ENCODE peak calls at places on chromosomes 2 and 18, in seven cellular contexts. T is A549, S is neural progenitor cell, F is upper lobe of right lung, V is astrocyte, N is GM23248, W is SJSA1. D is an unnamed sample. For H3K4me1, the result is how much of the 10 kb centered on the place peaks cover.

GRCh38 chr2:203126971-203127370 is 111.8 kb upstream of the CYP20A1 start:
- DNase-seq in W (no peak), V (peak), F (no peak), T (no peak), N (peak), S (no peak), D (no peak)

GRCh38 chr2:144501118-144501517 is 18.8 kb downstream of the ZEB2 start:
- DNase-seq in F (no peak), T (no peak), W (peak), N (peak), V (no peak), S (no peak), D (no peak)

GRCh38 chr2:2933421-2933820 is 444.2 kb downstream of the EIPR1 start:
- DNase-seq in S (peak), F (no peak), V (no peak), N (no peak), W (no peak), T (no peak), D (no peak)

GRCh38 chr18:74457743-74458465 is 796 bp upstream of the DIPK1C start:
- DNase-seq in T (no peak), S (peak), F (no peak), V (no peak), W (no peak), N (no peak), D (no peak)

GRCh38 chr2:69683170-69683971 is 39.8 kb upstream of the AAK1 start:
- DNase-seq in N (peak), S (no peak), F (no peak), T (peak), W (peak), V (peak), D (no peak)

GRCh38 chr18:2302628-2303516 is 268.4 kb downstream of the METTL4 start:
- DNase-seq in S (no peak), F (no peak), W (peak), T (peak), N (peak), V (peak), D (no peak)

GRCh38 chr2:162301151-162301804 is 17.2 kb downstream of the IFIH1 start:
- DNase-seq in S (peak), T (peak), V (peak), N (peak), W (peak), F (no peak), D (peak)

GRCh38 chr2:179744341-179744740 is 117.1 kb downstream of the ZNF385B start:
- DNase-seq in W (no peak), N (no peak), V (no peak), S (no peak), T (no peak), F (no peak), D (no peak)

GRCh38 chr2:106876699-106877098 is 9.3 kb downstream of the ST6GAL2 start:
- DNase-seq in T (no peak), F (no peak), N (no peak), V (no peak), S (no peak), W (no peak), D (no peak)

GRCh38 chr2:37775908-37776250 is 104.4 kb upstream of the CDC42EP3 start:
- DNase-seq in V (peak), N (peak), S (no peak), T (no peak), W (peak), F (no peak), D (no peak)

GRCh38 chr2:86815616-86816015 is 24.9 kb upstream of the CD8A start:
- DNase-seq in W (no peak), S (no peak), T (no peak), V (no peak), F (no peak), N (no peak), D (peak)

GRCh38 chr2:8244634-8245033 is 437.2 kb upstream of the ID2 start:
- DNase-seq in T (no peak), S (no peak), W (no peak), V (no peak), F (peak), N (no peak), D (no peak)

GRCh38 chr2:189267925-189268579 is 88.5 kb upstream of the COL5A2 start:
- DNase-seq in W (peak), T (no peak), N (peak), S (no peak), V (peak), F (no peak), D (no peak)

GRCh38 chr2:42304059-42304713 is 56.8 kb downstream of the COX7A2L start:
- DNase-seq in V (no peak), W (no peak), S (no peak), T (no peak), F (no peak), N (no peak), D (no peak)

GRCh38 chr2:54899576-54900200 is 150.6 kb downstream of the RTN4 start:
- DNase-seq in N (peak), V (peak), S (peak), T (peak), F (no peak), W (peak), D (peak)

GRCh38 chr2:72027426-72028161 is 120.1 kb downstream of the CYP26B1 start:
- DNase-seq in F (peak), S (no peak), V (peak), N (peak), W (no peak), T (no peak), D (no peak)

GRCh38 chr2:121469361-121469760 is 61.3 kb upstream of the RNU4ATAC start:
- DNase-seq in F (no peak), W (no peak), S (no peak), N (no peak), V (no peak), T (no peak), D (peak)

GRCh38 chr2:134460583-134460998 is 206.7 kb downstream of the MGAT5 start:
- DNase-seq in V (peak), W (no peak), N (peak), F (peak), S (peak), T (peak), D (peak)

GRCh38 chr18:41326311-41326710 is 628.7 kb upstream of the PIK3C3 start:
- DNase-seq in V (peak), N (no peak), S (no peak), F (no peak), T (no peak), W (no peak), D (no peak)

GRCh38 chr18:41829648-41830516 is 125.2 kb upstream of the PIK3C3 start:
- DNase-seq in F (no peak), S (no peak), W (no peak), V (no peak), T (no peak), N (no peak), D (no peak)

GRCh38 chr18:31040982-31041345 is 1.6 kb downstream of the DSC3 start:
- DNase-seq in V (no peak), W (no peak), F (no peak), T (no peak), S (peak), N (no peak), D (peak)

DNA sequence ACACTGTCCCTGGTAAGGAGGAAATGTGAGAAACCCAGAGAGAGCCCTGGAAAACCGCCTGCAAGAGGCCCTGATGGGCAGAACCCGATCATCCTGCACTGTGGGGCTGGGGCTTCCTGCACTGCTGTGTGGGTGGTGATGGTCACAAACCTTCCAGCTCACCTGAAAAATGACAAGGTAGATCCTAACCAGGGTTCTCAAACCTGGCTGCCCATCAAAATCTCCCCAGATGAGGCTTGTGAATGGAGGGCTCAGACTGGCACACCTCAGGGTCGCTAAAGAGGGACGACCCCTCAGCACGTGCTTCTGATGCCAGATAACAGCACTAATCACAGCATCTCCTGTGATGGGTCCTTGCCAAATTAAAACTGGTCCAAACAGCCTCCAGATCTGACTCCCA is 74.7 kb downstream of the GYPC start:
- DNase-seq in W (no peak), T (no peak), N (no peak), F (no peak), V (no peak), S (no peak), D (no peak)
- H3K4me1 ChIP-seq in W (under half), T (under half), N (under half), F (under half), V (under half), S (under half), D (under half)

GRCh38 chr18:22170421-22171262 is 1.3 kb downstream of the GATA6 start:
- DNase-seq in S (peak), W (peak), V (peak), N (peak), T (peak), F (peak), D (peak)

GRCh38 chr18:22171263-22171838 is 2.0 kb downstream of the GATA6 start:
- DNase-seq in N (peak), S (peak), T (no peak), F (peak), W (no peak), V (no peak), D (no peak)

GRCh38 chr18:22169011-22169888 is at the start of gene GATA6:
- DNase-seq in W (peak), S (peak), T (peak), N (peak), V (peak), F (peak), D (peak)

GRCh38 chr18:22168360-22168921 is 948 bp upstream of the GATA6 start:
- DNase-seq in V (no peak), N (no peak), F (no peak), S (peak), T (peak), W (peak), D (peak)

DNA sequence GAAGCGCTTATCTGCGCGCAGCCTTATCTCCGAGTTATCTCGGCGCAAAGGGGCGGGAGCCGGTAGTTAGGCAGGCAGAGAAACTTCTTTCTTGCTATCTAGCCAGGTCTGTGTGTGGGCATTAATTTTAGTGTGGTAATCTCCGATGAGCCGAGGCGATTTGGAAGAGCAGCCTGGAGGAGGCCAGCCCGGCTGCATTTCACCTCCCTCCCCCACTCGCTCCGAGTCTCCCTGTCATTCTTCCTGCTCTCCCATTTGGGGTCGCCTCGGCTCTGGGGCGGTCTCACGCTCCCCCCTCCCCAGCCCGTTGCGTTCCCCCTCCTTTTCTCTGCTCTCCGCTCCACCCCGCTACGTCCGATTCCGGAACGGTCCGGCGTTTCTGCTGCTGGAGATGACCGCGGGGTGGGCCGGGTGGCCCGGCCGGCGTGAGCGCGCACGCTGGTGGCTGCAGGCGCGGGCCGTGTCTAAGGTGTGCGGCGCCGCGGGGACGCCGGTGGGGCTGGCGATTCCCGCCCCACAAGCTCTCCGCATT is 566 bp downstream of the GATA6 start:
- DNase-seq in T (no peak), F (peak), W (no peak), V (no peak), S (no peak), N (peak), D (peak)
- H3K27ac ChIP-seq in T (peak), F (peak), W (peak), V (peak), S (no peak), N (peak), D (peak)

DNA sequence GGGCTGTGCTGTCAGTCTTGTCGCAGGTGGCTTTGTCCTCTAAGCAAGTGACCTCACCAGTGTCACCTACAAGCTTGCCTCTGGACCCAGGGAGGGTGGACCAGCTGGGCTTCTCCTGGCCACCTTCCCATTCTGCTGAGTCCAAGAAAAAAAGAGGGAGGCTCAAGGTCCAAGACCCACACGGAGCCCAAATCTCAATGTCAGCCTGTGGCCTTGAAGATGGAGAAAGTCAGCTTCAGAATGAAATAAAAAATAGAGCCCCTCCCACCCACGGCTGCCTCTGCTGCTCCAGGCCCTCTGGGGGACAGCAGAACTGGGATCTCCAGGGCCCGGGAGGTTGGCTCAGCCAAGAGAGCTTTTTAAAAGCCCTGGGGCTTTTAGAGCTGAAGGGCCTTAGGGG is 145.9 kb downstream of the TNS1 start:
- DNase-seq in T (no peak), S (peak), N (no peak), V (no peak), W (no peak), F (no peak), D (no peak)
- H3K4me3 ChIP-seq in T (no peak), S (no peak), N (no peak), V (no peak), W (no peak), F (peak), D (no peak)

DNA sequence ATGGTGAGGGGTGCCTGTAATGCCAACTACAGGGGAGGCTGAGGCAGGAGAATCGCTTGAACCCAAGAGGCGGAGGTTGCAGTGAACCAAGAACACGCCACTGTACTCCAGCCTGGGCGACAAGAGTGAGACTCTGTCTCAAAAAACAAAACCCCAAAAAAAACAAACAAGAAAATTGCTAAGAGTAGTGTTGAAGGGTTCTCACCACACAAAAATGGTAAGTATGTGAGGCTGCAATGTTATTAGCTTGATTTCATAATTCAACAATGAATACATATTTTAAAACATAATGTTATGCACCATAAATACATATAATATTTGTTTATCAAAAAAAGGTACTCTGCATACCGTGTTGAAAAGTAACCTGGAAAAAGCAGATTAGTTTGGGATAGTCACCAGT is 45.8 kb downstream of the PSMG2 start:
- DNase-seq in W (no peak), S (no peak), T (no peak), V (no peak), F (no peak), N (no peak), D (no peak)
- H3K4me1 ChIP-seq in W (under half), S (under half), T (under half), V (under half), F (under half), N (under half), D (under half)

GRCh38 chr2:232857158-232857563 is 12.9 kb upstream of the SNORC start:
- DNase-seq in T (peak), F (no peak), S (no peak), V (no peak), W (no peak), N (peak), D (peak)
- H3K27ac ChIP-seq in T (peak), F (no peak), S (no peak), V (no peak), W (peak), N (no peak), D (peak)

DNA sequence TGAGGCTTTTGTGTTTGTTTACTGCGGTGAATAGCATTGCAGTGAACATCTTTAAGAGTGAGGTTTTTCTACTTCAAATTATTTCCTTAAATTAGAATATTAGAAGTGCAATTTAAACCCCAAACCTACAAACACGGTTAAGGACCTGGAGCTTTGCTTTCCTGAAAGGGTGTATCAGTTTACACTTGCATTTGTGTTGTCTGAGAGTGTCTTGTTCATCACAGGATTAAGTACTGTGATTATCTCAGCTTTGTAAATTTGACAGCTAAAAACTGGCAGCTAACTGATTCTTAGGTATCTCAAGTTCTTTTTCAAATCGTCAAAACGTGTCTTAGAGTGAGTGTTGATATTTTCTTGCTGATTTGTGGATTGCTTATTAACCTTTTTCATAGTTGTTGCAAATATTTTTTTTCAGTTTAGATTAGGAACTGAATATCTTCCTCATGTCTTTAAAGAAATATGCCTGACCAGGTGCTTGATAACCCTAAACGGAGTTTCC is 41.8 kb downstream of the LRRFIP1 start:
- DNase-seq in W (peak), T (no peak), V (no peak), N (peak), S (no peak), F (no peak), D (no peak)
- H3K4me3 ChIP-seq in W (no peak), T (no peak), V (peak), N (peak), S (no peak), F (no peak), D (no peak)

GRCh38 chr2:237514474-237515130 is 27.6 kb downstream of the MLPH start:
- DNase-seq in S (no peak), T (no peak), F (no peak), W (no peak), V (no peak), N (no peak), D (no peak)
- H3K4me1 ChIP-seq in S (under half), T (under half), F (under half), W (under half), V (under half), N (under half), D (under half)

GRCh38 chr2:9993490-9994165 is 42.1 kb downstream of the GRHL1 start:
- DNase-seq in N (peak), S (no peak), F (no peak), V (no peak), W (no peak), T (no peak), D (no peak)
- H3K27ac ChIP-seq in N (peak), S (no peak), F (peak), V (no peak), W (no peak), T (no peak), D (no peak)